ENCODE peak calls at places on chromosomes 3 and 15, in five cellular contexts. V is gastrocnemius medialis; C is cardiac fibroblast; I is psoas muscle; S is stimulated activated naive B cell treated with anti-CD40 and anti-IgM and Interleukin-4, amounts not matched to agents 10 μg/mL and 1 μg/mL and 100 μg/mL, for 72 hours. J is an unnamed sample.

GRCh38 chr3:172131746-172132145 is 92.4 kb downstream of the FNDC3B start:
- DNase-seq in C (no peak), V (no peak), I (no peak), S (no peak), J (no peak)

GRCh38 chr3:113556556-113557335 is 24.4 kb downstream of the SIDT1 start:
- DNase-seq in S (no peak), C (no peak), V (no peak), I (no peak), J (no peak)

GRCh38 chr15:70569718-70570231 is 193.6 kb downstream of the UACA start:
- DNase-seq in S (no peak), V (no peak), I (no peak), C (peak; percentile 16), J (no peak)

GRCh38 chr3:114447545-114447944 is 153.7 kb downstream of the TIGIT start:
- DNase-seq in V (no peak), S (no peak), I (no peak), C (no peak), J (no peak)

GRCh38 chr15:65921780-65922179 is 52.5 kb downstream of the RAB11A start:
- DNase-seq in S (no peak), V (no peak), I (no peak), C (no peak), J (no peak)

GRCh38 chr3:109773006-109773405 is 435.7 kb upstream of the DPPA4 start:
- DNase-seq in S (no peak), V (no peak), C (no peak), I (no peak), J (no peak)

GRCh38 chr15:39230205-39230916 is 350.5 kb upstream of the THBS1 start:
- DNase-seq in V (no peak), S (no peak), I (no peak), C (peak; percentile 66), J (no peak)

GRCh38 chr15:74664028-74664616 is 31.7 kb downstream of the EDC3 start:
- DNase-seq in C (peak; percentile 58), I (peak; percentile 25), S (no peak), V (peak; percentile 67), J (no peak)

GRCh38 chr3:56453027-56453426 is 15.2 kb downstream of the ERC2 start:
- DNase-seq in C (no peak), S (no peak), V (no peak), I (no peak), J (peak; percentile 8)

GRCh38 chr15:49435201-49435600 is 12.2 kb downstream of the FGF7 start:
- DNase-seq in I (no peak), V (no peak), S (no peak), C (peak; percentile 46), J (no peak)

GRCh38 chr15:64930019-64930652 is 18.4 kb downstream of the ANKDD1A start:
- DNase-seq in C (no peak), S (no peak), I (no peak), V (no peak), J (no peak)

GRCh38 chr15:55253580-55253979 is 36.0 kb downstream of the RAB27A start:
- DNase-seq in S (no peak), C (peak; percentile 88), V (no peak), I (no peak), J (no peak)

GRCh38 chr3:132785292-132785691 is 63.1 kb upstream of the NPHP3 start:
- DNase-seq in V (no peak), S (no peak), I (no peak), C (no peak), J (no peak)

GRCh38 chr3:172646439-172647015 is 64.3 kb downstream of the NCEH1 start:
- DNase-seq in I (no peak), C (peak; percentile 88), V (no peak), S (no peak), J (no peak)

GRCh38 chr3:136802481-136802996 is 16.4 kb upstream of the SLC35G2 start:
- DNase-seq in S (no peak), V (no peak), C (peak; percentile 51), I (no peak), J (no peak)

GRCh38 chr15:46709461-46709860 is 1007.8 kb upstream of the SEMA6D start:
- DNase-seq in I (no peak), S (no peak), V (no peak), C (no peak), J (no peak)

GRCh38 chr15:98599911-98600685 is 48.2 kb upstream of the IGF1R start:
- DNase-seq in C (peak; percentile 65), I (no peak), S (peak; percentile 16), V (no peak), J (peak; percentile 36)

GRCh38 chr3:134311265-134311664 is 60.6 kb upstream of the RYK start:
- DNase-seq in V (no peak), I (no peak), S (no peak), C (peak; percentile 73), J (no peak)

GRCh38 chr15:75049392-75049791 is 26.0 kb downstream of the PPCDC start:
- DNase-seq in C (no peak), V (peak; percentile 71), I (peak; percentile 68), S (no peak), J (no peak)

GRCh38 chr3:47356201-47356600 is 24.6 kb upstream of the PTPN23 start:
- DNase-seq in S (no peak), I (no peak), V (no peak), C (no peak), J (no peak)

GRCh38 chr3:154137036-154137435 is 15.8 kb downstream of the ARHGEF26 start:
- DNase-seq in I (no peak), C (no peak), V (no peak), S (no peak), J (no peak)

GRCh38 chr3:122415762-122416654 is at the start of gene WDR5B:
- DNase-seq in I (peak; percentile 97), C (peak; percentile 99), V (peak; percentile 98), S (peak; percentile 97), J (peak; percentile 95)

GRCh38 chr3:58198804-58199203 is 12.0 kb downstream of the DNASE1L3 start:
- DNase-seq in S (no peak), I (no peak), C (no peak), V (no peak), J (no peak)

GRCh38 chr15:77568960-77569646 is 63.6 kb downstream of the LINGO1 start:
- DNase-seq in V (no peak), C (peak; percentile 51), I (no peak), S (no peak), J (no peak)

GRCh38 chr15:26050271-26050670 is 187.1 kb upstream of the ATP10A start:
- DNase-seq in I (no peak), C (no peak), V (no peak), S (no peak), J (no peak)

GRCh38 chr3:156160653-156161052 is 40.3 kb downstream of the KCNAB1 start:
- DNase-seq in I (no peak), S (no peak), C (no peak), V (no peak), J (no peak)

GRCh38 chr3:197793246-197793645 is 2.2 kb downstream of the LRCH3 start:
- DNase-seq in V (no peak), S (no peak), C (peak; percentile 66), I (no peak), J (no peak)

GRCh38 chr3:11818033-11818432 is 28.7 kb downstream of the TAMM41 start:
- DNase-seq in S (no peak), I (no peak), C (peak; percentile 29), V (no peak), J (no peak)

GRCh38 chr15:40770147-40770721 is 454 bp downstream of the C15orf62 start:
- DNase-seq in C (no peak), S (peak; percentile 27), I (no peak), V (no peak), J (no peak)

GRCh38 chr3:37442397-37442796 is 268.0 kb upstream of the LRRFIP2 start:
- DNase-seq in S (no peak), V (no peak), C (no peak), I (no peak), J (no peak)

GRCh38 chr3:30749230-30749629 is 142.8 kb downstream of the TGFBR2 start:
- DNase-seq in V (no peak), S (no peak), I (no peak), C (peak; percentile 36), J (no peak)

GRCh38 chr3:187735837-187736236 is 9.4 kb downstream of the BCL6 start:
- DNase-seq in V (peak; percentile 78), S (no peak), C (peak; percentile 46), I (no peak), J (no peak)

GRCh38 chr15:56741541-56741940 is 8.2 kb upstream of the ZNF280D start:
- DNase-seq in C (no peak), V (no peak), I (no peak), S (no peak), J (no peak)

GRCh38 chr3:126750760-126751129 is 46.7 kb downstream of the CHCHD6 start:
- DNase-seq in I (no peak), S (no peak), V (no peak), C (no peak), J (no peak)

GRCh38 chr3:173706630-173707029 is 309.1 kb downstream of the NLGN1 start:
- DNase-seq in I (no peak), V (no peak), C (no peak), S (no peak), J (no peak)

GRCh38 chr3:36663666-36664291 is 100.6 kb downstream of the DCLK3 start:
- DNase-seq in S (no peak), C (peak; percentile 52), V (no peak), I (no peak), J (peak; percentile 44)

GRCh38 chr15:50353251-50353998 is 1.6 kb downstream of the GABPB1 start:
- DNase-seq in S (no peak), I (no peak), V (no peak), C (peak; percentile 95), J (peak; percentile 60)

J was measured in ACHN.